ENCODE peak calls at places on chromosome 15, in nine cellular contexts. U is stomach, P is cardiac muscle cell, O is sigmoid colon, M is AG04450, K is left ventricle myocardium inferior, X is keratinocyte, V is IMR-90, Y is brain microvascular endothelial cell. B is an unnamed sample.

GRCh38 chr15:33860749-33861148 is 107.5 kb upstream of the CHRM5 start:
- DNase-seq in K (no peak), O (no peak), M (no peak), U (no peak), P (no peak), X (no peak), Y (peak), V (peak), B (no peak)

GRCh38 chr15:70775160-70775559 is 11.8 kb upstream of the UACA start:
- DNase-seq in M (no peak), Y (peak), K (no peak), X (no peak), O (no peak), U (no peak), V (peak), P (no peak), B (no peak)

GRCh38 chr15:22786868-22787698 is 639 bp downstream of the NIPA1 start:
- DNase-seq in U (peak), O (no peak), X (no peak), P (peak), K (no peak), Y (no peak), V (no peak), M (no peak), B (no peak)

GRCh38 chr15:35674873-35675781 is 129.2 kb upstream of the DPH6 start:
- DNase-seq in O (no peak), P (peak), V (peak), U (no peak), X (no peak), M (no peak), Y (peak), K (no peak), B (no peak)

GRCh38 chr15:55279746-55280351 is 9.8 kb downstream of the RAB27A start:
- DNase-seq in K (no peak), M (peak), Y (peak), O (no peak), U (no peak), V (peak), X (peak), P (no peak), B (no peak)

GRCh38 chr15:66831801-66832390 is 129.9 kb downstream of the SMAD6 start:
- DNase-seq in Y (no peak), U (no peak), V (no peak), O (no peak), M (no peak), X (no peak), K (no peak), P (no peak), B (no peak)

GRCh38 chr15:61853195-61853594 is 207.1 kb downstream of the VPS13C start:
- DNase-seq in X (no peak), O (no peak), U (no peak), V (no peak), Y (no peak), M (no peak), K (no peak), P (no peak), B (no peak)

GRCh38 chr15:34808016-34808415 is 12.7 kb upstream of the ACTC1 start:
- DNase-seq in X (no peak), P (no peak), K (no peak), V (peak), Y (peak), M (no peak), O (no peak), U (no peak), B (no peak)

GRCh38 chr15:31955734-31956133 is 74.6 kb upstream of the CHRNA7 start:
- DNase-seq in O (no peak), K (no peak), U (no peak), M (no peak), P (no peak), X (no peak), Y (no peak), V (no peak), B (no peak)

DNA sequence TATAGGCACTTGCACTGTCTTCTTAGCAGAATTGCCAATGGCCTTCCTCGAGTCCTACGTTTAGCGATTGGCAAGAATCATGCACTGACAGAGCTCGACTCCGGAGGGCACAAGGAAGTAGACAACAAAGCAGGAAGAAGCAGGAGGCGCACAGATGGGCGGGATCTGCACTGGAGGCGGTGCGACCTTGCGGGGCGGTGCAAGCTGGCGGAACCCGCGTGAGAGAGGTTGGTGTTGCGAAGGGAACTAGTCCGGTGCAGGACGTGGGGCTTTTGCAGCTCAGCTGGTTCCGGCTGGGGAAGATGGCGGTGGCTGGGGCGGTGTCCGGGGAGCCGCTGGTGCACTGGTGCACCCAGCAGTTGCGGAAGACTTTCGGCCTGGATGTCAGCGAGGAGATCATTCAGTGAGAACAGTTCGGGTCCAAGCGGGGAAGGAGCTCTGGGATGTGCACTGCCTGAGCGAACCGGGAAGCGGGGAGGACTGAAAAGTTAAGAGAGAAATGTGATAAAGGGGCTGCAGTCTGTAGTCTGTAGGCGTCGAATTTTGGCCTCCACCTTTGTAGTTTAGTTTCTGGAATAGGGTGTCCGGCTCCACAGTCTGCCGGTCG is at the start of gene TRIP4:
- DNase-seq in U (peak), M (peak), V (peak), X (peak), Y (peak), K (peak), P (peak), O (peak), B (peak)
- TF ChIP-seq CTCF in U (no peak), M (peak), V (no peak), X (no peak), Y (peak), K (no peak), P (peak), O (no peak), B (no peak)

GRCh38 chr15:39976291-39977274 is 42.7 kb downstream of the EIF2AK4 start:
- DNase-seq in K (peak), M (no peak), U (peak), O (peak), X (no peak), V (peak), Y (peak), P (peak), B (peak)
- TF ChIP-seq CTCF in K (peak), M (peak), U (peak), O (peak), X (peak), V (peak), Y (peak), P (peak), B (peak)

GRCh38 chr15:78716651-78717050 is 75.6 kb upstream of the CHRNB4 start:
- DNase-seq in U (no peak), X (no peak), P (no peak), K (no peak), O (no peak), Y (peak), V (peak), M (no peak), B (no peak)

GRCh38 chr15:78715930-78716329 is 74.9 kb upstream of the CHRNB4 start:
- DNase-seq in X (peak), P (no peak), M (no peak), K (no peak), V (peak), Y (peak), O (no peak), U (no peak), B (no peak)

GRCh38 chr15:78715439-78715838 is 74.4 kb upstream of the CHRNB4 start:
- DNase-seq in P (no peak), O (no peak), K (no peak), U (no peak), V (no peak), Y (no peak), M (no peak), X (peak), B (no peak)

GRCh38 chr15:78712797-78713515 is 71.9 kb upstream of the CHRNB4 start:
- DNase-seq in X (no peak), U (no peak), Y (no peak), M (no peak), P (no peak), K (no peak), O (no peak), V (no peak), B (no peak)

DNA sequence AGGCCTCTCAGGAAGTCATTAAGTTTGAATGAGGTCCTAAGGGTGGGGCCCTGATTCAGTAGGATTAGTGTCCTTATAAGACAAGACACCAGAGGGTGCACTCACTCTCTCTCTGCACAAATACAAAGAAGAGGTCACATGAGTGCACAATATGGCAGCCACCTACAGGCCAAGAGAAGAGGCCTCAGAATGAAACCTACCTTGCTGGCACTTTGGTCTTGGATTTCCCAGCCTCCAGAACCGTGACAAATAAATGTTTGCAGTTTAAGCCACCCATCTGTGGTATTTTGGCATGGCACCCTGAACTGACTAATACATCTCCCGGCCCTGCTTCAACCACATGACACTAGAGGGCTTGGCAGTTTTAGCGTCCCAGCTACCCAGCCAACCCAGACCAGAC is 73.9 kb upstream of the CHRNB4 start:
- DNase-seq in K (no peak), V (no peak), X (no peak), Y (no peak), U (no peak), O (no peak), P (no peak), M (no peak), B (no peak)
- TF ChIP-seq CTCF in K (no peak), V (no peak), X (no peak), Y (no peak), U (no peak), O (no peak), P (peak), M (no peak), B (no peak)

GRCh38 chr15:99343836-99344551 is 92.7 kb downstream of the LRRC28 start:
- DNase-seq in U (no peak), V (no peak), M (no peak), K (peak), Y (no peak), O (no peak), X (no peak), P (peak), B (no peak)
- TF ChIP-seq CTCF in U (no peak), V (no peak), M (peak), K (peak), Y (peak), O (peak), X (no peak), P (peak), B (no peak)

GRCh38 chr15:75641603-75642002 is 1.6 kb upstream of the IMP3 start:
- DNase-seq in K (no peak), V (no peak), X (no peak), M (no peak), P (no peak), Y (no peak), O (no peak), U (no peak), B (no peak)

GRCh38 chr15:75647370-75648155 is at the start of gene SNX33:
- DNase-seq in X (no peak), O (peak), M (no peak), V (peak), P (peak), K (peak), Y (peak), U (peak), B (peak)

GRCh38 chr15:75646112-75646943 is 1.4 kb upstream of the SNX33 start:
- DNase-seq in X (no peak), U (no peak), Y (no peak), V (no peak), K (no peak), M (no peak), P (no peak), O (no peak), B (no peak)

GRCh38 chr15:75646944-75647364 is 758 bp upstream of the SNX33 start:
- DNase-seq in P (peak), U (peak), K (no peak), Y (no peak), O (peak), M (no peak), X (no peak), V (no peak), B (peak)

GRCh38 chr15:75644376-75644775 is 3.3 kb upstream of the SNX33 start:
- DNase-seq in V (peak), K (no peak), P (no peak), Y (no peak), O (no peak), M (no peak), X (no peak), U (no peak), B (no peak)
- TF ChIP-seq CTCF in V (no peak), K (no peak), P (no peak), Y (no peak), O (no peak), M (no peak), X (no peak), U (no peak), B (no peak)

GRCh38 chr15:76398702-76399101 is 62.1 kb downstream of the ISL2 start:
- DNase-seq in U (no peak), Y (no peak), K (no peak), V (no peak), X (no peak), P (no peak), O (no peak), M (no peak), B (no peak)
- TF ChIP-seq CTCF in U (no peak), Y (no peak), K (no peak), V (no peak), X (no peak), P (no peak), O (no peak), M (no peak), B (no peak)